ENCODE peak calls at places on chromosome 7, in ten cellular contexts. One of them, this sample, is unnamed.

GRCh38 chr7:34207810-34208209 is 302.5 kb downstream of the BMPER start:
- DNase-seq in Peyer's patch: no peak
- DNase-seq in K562: no peak
- DNase-seq in WERI-Rb-1: no peak
- DNase-seq in IMR-90: no peak
- DNase-seq in kidney: no peak
- DNase-seq in lung: no peak
- DNase-seq in astrocyte: no peak
- DNase-seq in H1: no peak
- DNase-seq in gastrocnemius medialis: no peak
- DNase-seq in this sample: no peak

GRCh38 chr7:131108212-131108980 is 219.3 kb upstream of the MKLN1 start:
- DNase-seq in WERI-Rb-1: no peak
- DNase-seq in gastrocnemius medialis: no peak
- DNase-seq in astrocyte: no peak
- DNase-seq in lung: no peak
- DNase-seq in Peyer's patch: no peak
- DNase-seq in IMR-90: peak; percentile 21
- DNase-seq in K562: no peak
- DNase-seq in kidney: peak; percentile 88
- DNase-seq in H1: no peak
- DNase-seq in this sample: no peak

GRCh38 chr7:69654849-69655707 is 56.8 kb downstream of the AUTS2 start:
- DNase-seq in WERI-Rb-1: no peak
- DNase-seq in H1: no peak
- DNase-seq in IMR-90: no peak
- DNase-seq in lung: no peak
- DNase-seq in astrocyte: no peak
- DNase-seq in K562: no peak
- DNase-seq in Peyer's patch: no peak
- DNase-seq in kidney: no peak
- DNase-seq in gastrocnemius medialis: no peak
- DNase-seq in this sample: no peak

GRCh38 chr7:24917510-24918239 is 62.3 kb downstream of the OSBPL3 start:
- DNase-seq in IMR-90: peak; percentile 90
- DNase-seq in lung: no peak
- DNase-seq in K562: no peak
- DNase-seq in kidney: no peak
- DNase-seq in astrocyte: peak; percentile 92
- DNase-seq in H1: no peak
- DNase-seq in Peyer's patch: no peak
- DNase-seq in WERI-Rb-1: no peak
- DNase-seq in gastrocnemius medialis: no peak
- DNase-seq in this sample: no peak

GRCh38 chr7:102450242-102450641 is 14.4 kb downstream of the ALKBH4 start:
- DNase-seq in kidney: no peak
- DNase-seq in gastrocnemius medialis: no peak
- DNase-seq in astrocyte: no peak
- DNase-seq in Peyer's patch: peak; percentile 64
- DNase-seq in IMR-90: no peak
- DNase-seq in lung: no peak
- DNase-seq in WERI-Rb-1: peak; percentile 40
- DNase-seq in H1: no peak
- DNase-seq in K562: no peak
- DNase-seq in this sample: no peak

GRCh38 chr7:39535064-39535463 is 31.1 kb upstream of the YAE1 start:
- DNase-seq in IMR-90: no peak
- DNase-seq in H1: no peak
- DNase-seq in Peyer's patch: no peak
- DNase-seq in K562: no peak
- DNase-seq in WERI-Rb-1: no peak
- DNase-seq in lung: no peak
- DNase-seq in gastrocnemius medialis: no peak
- DNase-seq in astrocyte: no peak
- DNase-seq in kidney: no peak
- DNase-seq in this sample: no peak

GRCh38 chr7:120992272-120993010 is 3.9 kb downstream of the CPED1 start:
- DNase-seq in lung: no peak
- DNase-seq in WERI-Rb-1: no peak
- DNase-seq in gastrocnemius medialis: no peak
- DNase-seq in Peyer's patch: no peak
- DNase-seq in astrocyte: no peak
- DNase-seq in K562: no peak
- DNase-seq in IMR-90: no peak
- DNase-seq in kidney: no peak
- DNase-seq in H1: no peak
- DNase-seq in this sample: no peak

GRCh38 chr7:47938574-47939165 is 9.6 kb downstream of the PKD1L1 start:
- DNase-seq in WERI-Rb-1: no peak
- DNase-seq in gastrocnemius medialis: no peak
- DNase-seq in K562: no peak
- DNase-seq in kidney: no peak
- DNase-seq in IMR-90: no peak
- DNase-seq in Peyer's patch: no peak
- DNase-seq in H1: no peak
- DNase-seq in lung: no peak
- DNase-seq in astrocyte: no peak
- DNase-seq in this sample: no peak

GRCh38 chr7:30887464-30887872 is 24.2 kb upstream of the AQP1 start:
- DNase-seq in WERI-Rb-1: peak; percentile 71
- DNase-seq in gastrocnemius medialis: no peak
- DNase-seq in astrocyte: no peak
- DNase-seq in K562: no peak
- DNase-seq in kidney: no peak
- DNase-seq in Peyer's patch: no peak
- DNase-seq in IMR-90: no peak
- DNase-seq in lung: peak; percentile 42
- DNase-seq in H1: no peak
- DNase-seq in this sample: no peak

DNA sequence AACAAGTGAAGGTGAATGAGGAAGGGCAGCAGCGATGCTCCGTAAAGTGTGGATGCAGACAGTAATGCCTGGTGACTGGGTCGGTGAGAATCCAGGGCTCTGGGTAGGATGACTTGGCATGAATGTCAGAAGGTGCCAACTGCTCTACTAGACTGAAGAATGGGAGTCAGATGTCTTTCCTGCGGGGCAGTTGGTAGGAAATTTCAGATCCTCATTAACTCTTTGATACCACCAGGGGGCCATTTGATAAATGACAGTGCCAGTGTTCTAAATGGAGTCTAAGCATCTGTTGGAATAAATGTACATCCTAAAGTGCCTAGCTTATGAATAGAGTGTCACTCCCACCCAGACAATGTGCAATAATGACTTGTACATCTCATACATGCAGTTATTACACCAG is 462.0 kb downstream of the GRM8 start:
- DNase-seq in kidney: no peak
- DNase-seq in Peyer's patch: no peak
- DNase-seq in WERI-Rb-1: no peak
- DNase-seq in astrocyte: no peak
- DNase-seq in K562: no peak
- DNase-seq in gastrocnemius medialis: no peak
- DNase-seq in IMR-90: no peak
- DNase-seq in lung: no peak
- DNase-seq in H1: no peak
- DNase-seq in this sample: no peak
- TF ChIP-seq CTCF in kidney: no peak
- TF ChIP-seq CTCF in Peyer's patch: no peak
- TF ChIP-seq CTCF in WERI-Rb-1: no peak
- TF ChIP-seq CTCF in astrocyte: peak; percentile 18
- TF ChIP-seq CTCF in K562: no peak
- TF ChIP-seq CTCF in gastrocnemius medialis: no peak
- TF ChIP-seq CTCF in IMR-90: no peak
- TF ChIP-seq CTCF in lung: no peak
- TF ChIP-seq CTCF in H1: peak; percentile 19
- TF ChIP-seq CTCF in this sample: no peak

GRCh38 chr7:65239707-65240352 is 133.8 kb upstream of the ZNF92 start:
- DNase-seq in lung: peak; percentile 48
- DNase-seq in Peyer's patch: no peak
- DNase-seq in WERI-Rb-1: peak; percentile 93
- DNase-seq in gastrocnemius medialis: no peak
- DNase-seq in H1: peak; percentile 36
- DNase-seq in K562: no peak
- DNase-seq in astrocyte: peak; percentile 14
- DNase-seq in IMR-90: no peak
- DNase-seq in kidney: peak; percentile 80
- DNase-seq in this sample: no peak
- H3K27ac ChIP-seq in lung: no peak overlapping the region
- H3K27ac ChIP-seq in Peyer's patch: no peak overlapping the region
- H3K27ac ChIP-seq in WERI-Rb-1: peak overlapping the region; percentile 86
- H3K27ac ChIP-seq in gastrocnemius medialis: peak overlapping the region; percentile 17
- H3K27ac ChIP-seq in H1: no peak overlapping the region
- H3K27ac ChIP-seq in K562: no peak overlapping the region
- H3K27ac ChIP-seq in astrocyte: no peak overlapping the region
- H3K27ac ChIP-seq in IMR-90: no peak overlapping the region
- H3K27ac ChIP-seq in kidney: no peak overlapping the region
- H3K27ac ChIP-seq in this sample: peak overlapping the region; percentile 28

DNA sequence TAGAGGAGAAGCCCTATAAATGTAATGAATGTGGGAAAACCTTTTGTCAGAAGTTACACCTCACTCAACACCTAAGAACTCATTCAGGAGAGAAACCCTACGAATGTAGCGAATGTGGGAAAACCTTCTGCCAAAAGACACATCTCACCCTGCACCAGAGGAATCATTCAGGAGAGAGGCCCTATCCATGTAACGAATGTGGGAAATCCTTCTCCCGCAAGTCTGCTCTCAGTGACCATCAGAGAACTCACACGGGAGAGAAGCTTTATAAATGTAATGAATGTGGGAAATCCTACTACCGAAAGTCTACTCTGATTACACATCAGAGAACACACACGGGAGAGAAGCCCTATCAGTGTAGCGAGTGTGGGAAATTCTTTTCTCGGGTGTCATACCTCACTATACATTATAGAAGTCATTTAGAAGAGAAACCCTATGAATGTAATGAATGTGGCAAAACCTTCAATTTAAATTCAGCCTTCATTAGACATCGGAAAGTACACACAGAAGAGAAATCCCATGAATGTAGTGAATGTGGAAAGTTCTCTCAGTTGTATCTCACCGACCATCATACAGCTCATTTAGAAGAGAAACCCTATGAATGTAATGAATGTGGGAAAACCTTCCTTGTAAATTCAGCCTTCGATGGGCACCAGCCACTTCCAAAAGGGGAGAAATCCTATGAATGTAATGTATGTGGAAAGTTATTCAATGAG is 18.9 kb downstream of the RBAK start:
- DNase-seq in H1: no peak
- DNase-seq in IMR-90: no peak
- DNase-seq in WERI-Rb-1: no peak
- DNase-seq in K562: no peak
- DNase-seq in lung: no peak
- DNase-seq in gastrocnemius medialis: no peak
- DNase-seq in kidney: no peak
- DNase-seq in Peyer's patch: no peak
- DNase-seq in astrocyte: peak; percentile 21
- DNase-seq in this sample: no peak
- H3K9me3 ChIP-seq in H1: peaks cover 89% of the 10 kb centered on the region
- H3K9me3 ChIP-seq in IMR-90: peaks cover 69% of the 10 kb centered on the region
- H3K9me3 ChIP-seq in WERI-Rb-1: peaks cover 25% of the 10 kb centered on the region
- H3K9me3 ChIP-seq in K562: peaks cover 74% of the 10 kb centered on the region
- H3K9me3 ChIP-seq in lung: peaks cover 20% of the 10 kb centered on the region
- H3K9me3 ChIP-seq in gastrocnemius medialis: peaks cover 14% of the 10 kb centered on the region
- H3K9me3 ChIP-seq in kidney: peaks cover 92% of the 10 kb centered on the region
- H3K9me3 ChIP-seq in Peyer's patch: peaks cover 24% of the 10 kb centered on the region
- H3K9me3 ChIP-seq in astrocyte: peaks cover 63% of the 10 kb centered on the region
- H3K9me3 ChIP-seq in this sample: peaks cover 6% of the 10 kb centered on the region

GRCh38 chr7:84191261-84191660 is 3.3 kb downstream of the SEMA3A start:
- DNase-seq in astrocyte: no peak
- DNase-seq in Peyer's patch: no peak
- DNase-seq in WERI-Rb-1: no peak
- DNase-seq in gastrocnemius medialis: no peak
- DNase-seq in IMR-90: peak; percentile 43
- DNase-seq in kidney: no peak
- DNase-seq in K562: no peak
- DNase-seq in lung: no peak
- DNase-seq in H1: no peak
- DNase-seq in this sample: no peak

GRCh38 chr7:84188811-84189405 is 5.7 kb downstream of the SEMA3A start:
- DNase-seq in Peyer's patch: no peak
- DNase-seq in IMR-90: peak; percentile 32
- DNase-seq in gastrocnemius medialis: no peak
- DNase-seq in lung: no peak
- DNase-seq in H1: no peak
- DNase-seq in kidney: no peak
- DNase-seq in WERI-Rb-1: no peak
- DNase-seq in K562: no peak
- DNase-seq in astrocyte: no peak
- DNase-seq in this sample: no peak

GRCh38 chr7:84187087-84187805 is 7.3 kb downstream of the SEMA3A start:
- DNase-seq in WERI-Rb-1: no peak
- DNase-seq in Peyer's patch: no peak
- DNase-seq in K562: no peak
- DNase-seq in kidney: no peak
- DNase-seq in H1: no peak
- DNase-seq in astrocyte: no peak
- DNase-seq in lung: no peak
- DNase-seq in IMR-90: no peak
- DNase-seq in gastrocnemius medialis: no peak
- DNase-seq in this sample: no peak

GRCh38 chr7:84190016-84190705 is 4.4 kb downstream of the SEMA3A start:
- DNase-seq in H1: no peak
- DNase-seq in Peyer's patch: no peak
- DNase-seq in K562: no peak
- DNase-seq in gastrocnemius medialis: no peak
- DNase-seq in WERI-Rb-1: no peak
- DNase-seq in IMR-90: peak; percentile 52
- DNase-seq in kidney: no peak
- DNase-seq in astrocyte: peak; percentile 46
- DNase-seq in lung: no peak
- DNase-seq in this sample: no peak

DNA sequence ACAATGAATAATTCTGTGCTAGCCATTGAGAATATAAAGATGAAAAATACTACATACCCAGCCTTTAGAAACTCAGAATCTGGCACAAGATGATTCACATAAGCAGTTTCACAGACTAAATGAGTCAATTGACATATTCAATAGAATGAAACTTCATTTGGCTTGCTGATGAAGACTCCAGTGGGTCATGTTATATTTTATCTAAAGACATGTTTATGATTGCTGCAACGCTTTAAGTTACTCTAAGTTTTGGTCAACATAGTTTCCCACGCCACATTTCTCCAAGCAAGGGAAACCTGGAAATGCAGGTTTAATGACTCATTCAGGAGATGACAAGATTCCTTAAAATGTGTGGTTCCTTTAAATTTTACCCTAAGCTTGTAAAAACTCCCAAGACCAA is 6.8 kb downstream of the SEMA3A start:
- DNase-seq in kidney: no peak
- DNase-seq in gastrocnemius medialis: no peak
- DNase-seq in Peyer's patch: no peak
- DNase-seq in WERI-Rb-1: no peak
- DNase-seq in K562: no peak
- DNase-seq in IMR-90: peak; percentile 79
- DNase-seq in H1: no peak
- DNase-seq in astrocyte: peak; percentile 78
- DNase-seq in lung: no peak
- DNase-seq in this sample: no peak
- TF ChIP-seq CTCF in kidney: no peak
- TF ChIP-seq CTCF in gastrocnemius medialis: no peak
- TF ChIP-seq CTCF in Peyer's patch: no peak
- TF ChIP-seq CTCF in WERI-Rb-1: no peak
- TF ChIP-seq CTCF in K562: no peak
- TF ChIP-seq CTCF in IMR-90: no peak
- TF ChIP-seq CTCF in H1: no peak
- TF ChIP-seq CTCF in astrocyte: no peak
- TF ChIP-seq CTCF in lung: no peak
- TF ChIP-seq CTCF in this sample: no peak